ENCODE peak calls at places on chromosomes 1 and 21, in six cellular contexts. U, Y, F, J, L and O are unnamed samples.

GRCh38 chr1:172321429-172321828 is 99.1 kb upstream of the C1orf105 start:
- DNase-seq in U (no peak), Y (no peak), F (no peak), J (no peak), L (peak), O (no peak)

GRCh38 chr1:44775930-44776748 is 799 bp downstream of the RPS8 start:
- DNase-seq in U (no peak), Y (no peak), F (no peak), J (no peak), L (peak), O (no peak)

GRCh38 chr1:51915958-51916357 is 37.4 kb upstream of the NRDC start:
- DNase-seq in U (no peak), Y (no peak), F (no peak), J (no peak), L (no peak), O (no peak)

GRCh38 chr1:201021333-201022177 is 2.0 kb downstream of the KIF21B start:
- DNase-seq in U (no peak), Y (no peak), F (no peak), J (no peak), L (no peak), O (no peak)

GRCh38 chr1:24990796-24991195 is 60.7 kb upstream of the RUNX3 start:
- DNase-seq in U (no peak), Y (no peak), F (no peak), J (no peak), L (no peak), O (no peak)

GRCh38 chr1:206808615-206809014 is 36.3 kb upstream of the IL10 start:
- DNase-seq in U (peak), Y (peak), F (no peak), J (no peak), L (no peak), O (no peak)

GRCh38 chr1:53739109-53739681 is at the start of gene GLIS1:
- DNase-seq in U (peak), Y (peak), F (no peak), J (no peak), L (peak), O (peak)

GRCh38 chr21:26120833-26121232 is 49.7 kb downstream of the APP start:
- DNase-seq in U (no peak), Y (no peak), F (no peak), J (no peak), L (no peak), O (no peak)

GRCh38 chr1:70847013-70847412 is 200.6 kb downstream of the PTGER3 start:
- DNase-seq in U (no peak), Y (no peak), F (no peak), J (no peak), L (no peak), O (no peak)